ENCODE peak calls at places on chromosomes 1 and 21, in six cellular contexts. Y, F, S, X, W and R are unnamed samples.

GRCh38 chr1:201065686-201066085 is 42.2 kb upstream of the KIF21B start:
- DNase-seq in Y (no peak), F (no peak), S (no peak), X (no peak), W (no peak), R (no peak)

GRCh38 chr1:186700688-186701087 is 20.5 kb upstream of the PTGS2 start:
- DNase-seq in Y (no peak), F (no peak), S (no peak), X (no peak), W (no peak), R (no peak)

GRCh38 chr1:7278045-7278444 is 492.8 kb downstream of the CAMTA1 start:
- DNase-seq in Y (peak; percentile 45), F (no peak), S (no peak), X (no peak), W (peak; percentile 64), R (no peak)

GRCh38 chr1:182175340-182176068 is 114.0 kb upstream of the ZNF648 start:
- DNase-seq in Y (no peak), F (no peak), S (no peak), X (no peak), W (no peak), R (peak; percentile 19)

GRCh38 chr21:29827236-29827635 is 112.6 kb downstream of the GRIK1 start:
- DNase-seq in Y (no peak), F (no peak), S (no peak), X (no peak), W (no peak), R (no peak)

GRCh38 chr1:17759114-17759513 is 4.0 kb downstream of the ACTL8 start:
- DNase-seq in Y (no peak), F (no peak), S (no peak), X (no peak), W (no peak), R (no peak)

GRCh38 chr21:36591326-36591970 is 107.5 kb upstream of the SIM2 start:
- DNase-seq in Y (no peak), F (no peak), S (no peak), X (no peak), W (no peak), R (no peak)

GRCh38 chr1:46137901-46138300 is 5.5 kb upstream of the PIK3R3 start:
- DNase-seq in Y (no peak), F (no peak), S (no peak), X (no peak), W (no peak), R (no peak)

GRCh38 chr1:6033986-6034749 is 11.5 kb upstream of the KCNAB2 start:
- DNase-seq in Y (no peak), F (no peak), S (peak; percentile 35), X (peak; percentile 91), W (peak; percentile 44), R (peak; percentile 37)

GRCh38 chr21:37564924-37565529 is 198.5 kb downstream of the DYRK1A start:
- DNase-seq in Y (peak; percentile 60), F (no peak), S (no peak), X (no peak), W (no peak), R (peak; percentile 58)

GRCh38 chr1:200435200-200435780 is 25.5 kb upstream of the ZNF281 start:
- DNase-seq in Y (no peak), F (no peak), S (no peak), X (no peak), W (no peak), R (no peak)

GRCh38 chr21:32348604-32349332 is 44.0 kb downstream of the URB1 start:
- DNase-seq in Y (no peak), F (no peak), S (no peak), X (no peak), W (no peak), R (no peak)

GRCh38 chr21:32347351-32347750 is 45.5 kb downstream of the URB1 start:
- DNase-seq in Y (no peak), F (peak; percentile 74), S (no peak), X (no peak), W (no peak), R (no peak)

GRCh38 chr21:32346951-32347350 is 45.9 kb downstream of the URB1 start:
- DNase-seq in Y (no peak), F (peak; percentile 71), S (no peak), X (no peak), W (no peak), R (no peak)

GRCh38 chr21:32349333-32349944 is 43.4 kb downstream of the URB1 start:
- DNase-seq in Y (no peak), F (peak; percentile 78), S (no peak), X (no peak), W (no peak), R (no peak)

DNA sequence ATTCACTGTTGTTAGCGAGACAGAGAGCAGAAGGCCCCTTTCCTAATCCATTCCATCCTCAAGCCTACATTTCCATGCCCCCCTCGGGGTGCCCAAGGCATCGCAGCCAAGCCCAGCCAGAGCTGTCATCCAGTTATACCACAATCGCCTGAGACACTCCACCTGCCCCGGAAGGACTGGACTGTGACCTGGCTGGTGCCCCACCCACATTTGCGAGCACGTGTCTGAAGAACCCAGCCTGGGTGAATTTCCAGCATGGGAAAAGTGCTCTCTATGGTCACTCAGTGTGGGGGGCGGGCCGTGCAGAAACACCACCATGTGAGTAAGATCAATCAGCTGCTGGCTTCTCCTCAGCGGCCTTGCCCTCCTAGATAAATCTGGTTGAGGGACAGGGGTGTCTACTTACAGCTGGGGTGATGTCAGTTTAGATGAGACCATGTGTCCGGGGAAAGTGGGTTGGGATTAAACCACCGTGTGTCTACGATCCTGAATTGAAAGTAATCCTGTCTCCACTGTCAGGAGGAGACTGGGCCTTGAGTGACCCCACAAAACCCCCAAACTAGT is 44.8 kb downstream of the URB1 start:
- DNase-seq in Y (no peak), F (peak; percentile 64), S (no peak), X (no peak), W (no peak), R (no peak)
- H3K27ac ChIP-seq in Y (no peak overlapping the region), F (peak overlapping the region; percentile 86), S (no peak overlapping the region), X (no peak overlapping the region), W (peak overlapping the region; percentile 23), R (no peak overlapping the region)

GRCh38 chr1:71080782-71081696 is at the start of gene ZRANB2:
- DNase-seq in Y (peak; percentile 96), F (peak; percentile 92), S (peak; percentile 89), X (peak; percentile 81), W (peak; percentile 90), R (peak; percentile 94)
- TF ChIP-seq EP300 in Y (no peak), F (peak; percentile 28), S (no peak), X (peak; percentile 22), W (no peak), R (no peak)

GRCh38 chr1:2268285-2269056 is 40.4 kb downstream of the SKI start:
- DNase-seq in Y (no peak), F (no peak), S (peak; percentile 25), X (no peak), W (no peak), R (no peak)
- H3K27ac ChIP-seq in Y (peak overlapping the region; percentile 80), F (no peak overlapping the region), S (no peak overlapping the region), X (no peak overlapping the region), W (peak overlapping the region; percentile 39), R (no peak overlapping the region)

DNA sequence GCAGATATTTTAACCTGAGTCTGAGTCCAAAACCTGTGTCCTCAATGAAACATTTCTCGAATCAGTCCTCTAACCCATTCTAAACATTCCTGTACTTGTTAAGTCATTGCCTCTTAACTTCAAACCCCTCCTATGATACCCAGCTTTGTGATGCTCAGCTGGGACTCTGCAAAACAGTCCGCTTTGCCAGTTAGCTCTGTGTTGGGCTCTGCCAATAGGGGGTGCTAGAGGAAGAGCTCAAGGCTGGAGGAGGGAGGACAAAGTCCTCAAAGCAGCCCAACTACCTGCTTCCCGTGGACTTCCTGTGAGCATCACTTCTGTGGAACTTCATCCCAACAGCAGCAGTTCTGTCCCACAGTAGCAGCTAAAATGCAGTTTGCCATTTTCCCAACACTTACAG is 38.1 kb upstream of the SYT14 start:
- DNase-seq in Y (no peak), F (no peak), S (no peak), X (peak; percentile 39), W (no peak), R (peak; percentile 31)
- TF ChIP-seq EP300 in Y (no peak), F (no peak), S (no peak), X (no peak), W (no peak), R (no peak)